ENCODE peak calls at places on chromosome X, in nine cellular contexts. One of them, this sample, is unnamed. For H3K4me1, the result is how much of the 10 kb centered on the place peaks cover.

GRCh38 chrX:314049-314448 is 4.5 kb downstream of the GTPBP6 start:
- DNase-seq in left ventricle myocardium inferior: peak
- DNase-seq in Peyer's patch: no peak
- DNase-seq in spleen: peak
- DNase-seq in body of pancreas: no peak
- DNase-seq in neural progenitor cell: no peak
- DNase-seq in CD8-positive, alpha-beta memory T cell: no peak
- DNase-seq in cardiac muscle cell: no peak
- DNase-seq in effector memory CD4-positive, alpha-beta T cell: no peak
- DNase-seq in this sample: no peak

GRCh38 chrX:12421918-12422317 is 283.6 kb downstream of the FRMPD4 start:
- DNase-seq in left ventricle myocardium inferior: no peak
- DNase-seq in Peyer's patch: no peak
- DNase-seq in spleen: no peak
- DNase-seq in body of pancreas: no peak
- DNase-seq in neural progenitor cell: no peak
- DNase-seq in CD8-positive, alpha-beta memory T cell: no peak
- DNase-seq in cardiac muscle cell: peak
- DNase-seq in effector memory CD4-positive, alpha-beta T cell: no peak
- DNase-seq in this sample: peak

GRCh38 chrX:44705817-44706551 is 137.8 kb upstream of the DUSP21 start:
- DNase-seq in left ventricle myocardium inferior: no peak
- DNase-seq in Peyer's patch: no peak
- DNase-seq in spleen: no peak
- DNase-seq in body of pancreas: no peak
- DNase-seq in neural progenitor cell: no peak
- DNase-seq in CD8-positive, alpha-beta memory T cell: no peak
- DNase-seq in cardiac muscle cell: no peak
- DNase-seq in effector memory CD4-positive, alpha-beta T cell: no peak
- DNase-seq in this sample: no peak

GRCh38 chrX:13180807-13181206 is 136.4 kb upstream of the FAM9C start:
- DNase-seq in left ventricle myocardium inferior: no peak
- DNase-seq in Peyer's patch: no peak
- DNase-seq in spleen: no peak
- DNase-seq in body of pancreas: no peak
- DNase-seq in neural progenitor cell: no peak
- DNase-seq in CD8-positive, alpha-beta memory T cell: no peak
- DNase-seq in cardiac muscle cell: peak
- DNase-seq in effector memory CD4-positive, alpha-beta T cell: no peak
- DNase-seq in this sample: no peak

GRCh38 chrX:152897216-152898144 is at the start of gene ZNF185:
- DNase-seq in left ventricle myocardium inferior: no peak
- DNase-seq in Peyer's patch: no peak
- DNase-seq in spleen: peak
- DNase-seq in body of pancreas: peak
- DNase-seq in neural progenitor cell: peak
- DNase-seq in CD8-positive, alpha-beta memory T cell: no peak
- DNase-seq in cardiac muscle cell: peak
- DNase-seq in effector memory CD4-positive, alpha-beta T cell: no peak
- DNase-seq in this sample: peak

GRCh38 chrX:101450951-101451350 is 34.3 kb upstream of the ARMCX4 start:
- DNase-seq in left ventricle myocardium inferior: peak
- DNase-seq in Peyer's patch: no peak
- DNase-seq in spleen: no peak
- DNase-seq in body of pancreas: no peak
- DNase-seq in neural progenitor cell: no peak
- DNase-seq in CD8-positive, alpha-beta memory T cell: no peak
- DNase-seq in cardiac muscle cell: no peak
- DNase-seq in effector memory CD4-positive, alpha-beta T cell: no peak
- DNase-seq in this sample: no peak

GRCh38 chrX:73289039-73289438 is 74.4 kb upstream of the NAP1L2 start:
- DNase-seq in left ventricle myocardium inferior: no peak
- DNase-seq in Peyer's patch: no peak
- DNase-seq in spleen: no peak
- DNase-seq in body of pancreas: no peak
- DNase-seq in neural progenitor cell: peak
- DNase-seq in CD8-positive, alpha-beta memory T cell: no peak
- DNase-seq in cardiac muscle cell: no peak
- DNase-seq in effector memory CD4-positive, alpha-beta T cell: no peak
- DNase-seq in this sample: no peak

GRCh38 chrX:333611-334311 is 15.2 kb upstream of the GTPBP6 start:
- DNase-seq in left ventricle myocardium inferior: peak
- DNase-seq in Peyer's patch: no peak
- DNase-seq in spleen: peak
- DNase-seq in body of pancreas: no peak
- DNase-seq in neural progenitor cell: no peak
- DNase-seq in CD8-positive, alpha-beta memory T cell: no peak
- DNase-seq in cardiac muscle cell: no peak
- DNase-seq in effector memory CD4-positive, alpha-beta T cell: no peak
- DNase-seq in this sample: no peak

GRCh38 chrX:110338850-110339373 is 19.7 kb upstream of the RTL9 start:
- DNase-seq in left ventricle myocardium inferior: no peak
- DNase-seq in Peyer's patch: no peak
- DNase-seq in spleen: no peak
- DNase-seq in body of pancreas: no peak
- DNase-seq in neural progenitor cell: no peak
- DNase-seq in CD8-positive, alpha-beta memory T cell: no peak
- DNase-seq in cardiac muscle cell: no peak
- DNase-seq in effector memory CD4-positive, alpha-beta T cell: no peak
- DNase-seq in this sample: no peak

GRCh38 chrX:134173541-134174272 is 63.3 kb upstream of the CCDC160 start:
- DNase-seq in left ventricle myocardium inferior: no peak
- DNase-seq in Peyer's patch: peak
- DNase-seq in spleen: peak
- DNase-seq in body of pancreas: no peak
- DNase-seq in neural progenitor cell: peak
- DNase-seq in CD8-positive, alpha-beta memory T cell: no peak
- DNase-seq in cardiac muscle cell: no peak
- DNase-seq in effector memory CD4-positive, alpha-beta T cell: no peak
- DNase-seq in this sample: no peak

GRCh38 chrX:70422886-70423336 is at the start of gene GDPD2:
- DNase-seq in left ventricle myocardium inferior: no peak
- DNase-seq in Peyer's patch: no peak
- DNase-seq in spleen: no peak
- DNase-seq in body of pancreas: peak
- DNase-seq in neural progenitor cell: peak
- DNase-seq in CD8-positive, alpha-beta memory T cell: no peak
- DNase-seq in cardiac muscle cell: peak
- DNase-seq in effector memory CD4-positive, alpha-beta T cell: no peak
- DNase-seq in this sample: no peak

GRCh38 chrX:39850630-39851152 is 247.1 kb downstream of the BCOR start:
- DNase-seq in left ventricle myocardium inferior: no peak
- DNase-seq in Peyer's patch: no peak
- DNase-seq in spleen: no peak
- DNase-seq in body of pancreas: no peak
- DNase-seq in neural progenitor cell: no peak
- DNase-seq in CD8-positive, alpha-beta memory T cell: no peak
- DNase-seq in cardiac muscle cell: peak
- DNase-seq in effector memory CD4-positive, alpha-beta T cell: no peak
- DNase-seq in this sample: no peak

GRCh38 chrX:13821740-13822139 is 4.8 kb upstream of the GPM6B start:
- DNase-seq in left ventricle myocardium inferior: no peak
- DNase-seq in Peyer's patch: no peak
- DNase-seq in spleen: no peak
- DNase-seq in body of pancreas: no peak
- DNase-seq in neural progenitor cell: no peak
- DNase-seq in CD8-positive, alpha-beta memory T cell: no peak
- DNase-seq in cardiac muscle cell: no peak
- DNase-seq in effector memory CD4-positive, alpha-beta T cell: no peak
- DNase-seq in this sample: no peak

GRCh38 chrX:19046343-19047215 is 62.7 kb upstream of the PHKA2 start:
- DNase-seq in left ventricle myocardium inferior: no peak
- DNase-seq in Peyer's patch: no peak
- DNase-seq in spleen: no peak
- DNase-seq in body of pancreas: no peak
- DNase-seq in neural progenitor cell: no peak
- DNase-seq in CD8-positive, alpha-beta memory T cell: no peak
- DNase-seq in cardiac muscle cell: no peak
- DNase-seq in effector memory CD4-positive, alpha-beta T cell: no peak
- DNase-seq in this sample: no peak

GRCh38 chrX:123588723-123589122 is 144.1 kb downstream of the THOC2 start:
- DNase-seq in left ventricle myocardium inferior: no peak
- DNase-seq in Peyer's patch: no peak
- DNase-seq in spleen: no peak
- DNase-seq in body of pancreas: no peak
- DNase-seq in neural progenitor cell: no peak
- DNase-seq in CD8-positive, alpha-beta memory T cell: no peak
- DNase-seq in cardiac muscle cell: no peak
- DNase-seq in effector memory CD4-positive, alpha-beta T cell: no peak
- DNase-seq in this sample: no peak

DNA sequence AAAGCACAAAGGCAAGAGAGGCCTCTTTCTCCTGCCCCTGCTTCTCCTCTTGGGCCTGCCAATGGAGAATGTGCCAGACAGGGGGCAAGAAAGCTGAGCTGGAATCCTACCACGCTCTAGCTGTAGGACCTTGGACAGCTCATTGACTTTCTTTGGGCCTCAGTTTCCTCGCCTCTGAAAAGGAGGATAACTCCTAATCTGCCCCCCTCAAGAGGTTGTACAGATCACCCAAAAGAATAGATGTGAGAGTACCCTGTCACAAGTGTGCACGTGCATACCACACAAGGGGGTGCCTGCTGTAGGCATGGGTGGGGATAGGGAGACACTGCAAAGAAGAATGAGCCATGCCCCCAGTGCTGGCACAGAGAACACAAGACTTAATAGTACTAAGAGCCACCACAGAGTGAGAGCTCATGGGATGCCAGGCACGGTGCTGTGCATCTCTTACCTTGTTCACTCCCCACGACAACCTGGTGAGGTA is 2.3 kb downstream of the SASH3 start:
- DNase-seq in left ventricle myocardium inferior: no peak
- DNase-seq in Peyer's patch: no peak
- DNase-seq in spleen: no peak
- DNase-seq in body of pancreas: no peak
- DNase-seq in neural progenitor cell: no peak
- DNase-seq in CD8-positive, alpha-beta memory T cell: no peak
- DNase-seq in cardiac muscle cell: no peak
- DNase-seq in effector memory CD4-positive, alpha-beta T cell: no peak
- DNase-seq in this sample: no peak
- H3K4me1 ChIP-seq in left ventricle myocardium inferior: under half
- H3K4me1 ChIP-seq in Peyer's patch: under half
- H3K4me1 ChIP-seq in spleen: half or more
- H3K4me1 ChIP-seq in body of pancreas: under half
- H3K4me1 ChIP-seq in neural progenitor cell: under half
- H3K4me1 ChIP-seq in CD8-positive, alpha-beta memory T cell: half or more
- H3K4me1 ChIP-seq in cardiac muscle cell: under half
- H3K4me1 ChIP-seq in effector memory CD4-positive, alpha-beta T cell: half or more
- H3K4me1 ChIP-seq in this sample: under half

GRCh38 chrX:154084449-154085300 is 12.8 kb downstream of the MECP2 start:
- DNase-seq in left ventricle myocardium inferior: no peak
- DNase-seq in Peyer's patch: no peak
- DNase-seq in spleen: no peak
- DNase-seq in body of pancreas: no peak
- DNase-seq in neural progenitor cell: no peak
- DNase-seq in CD8-positive, alpha-beta memory T cell: no peak
- DNase-seq in cardiac muscle cell: no peak
- DNase-seq in effector memory CD4-positive, alpha-beta T cell: no peak
- DNase-seq in this sample: no peak
- H3K4me1 ChIP-seq in left ventricle myocardium inferior: under half
- H3K4me1 ChIP-seq in Peyer's patch: under half
- H3K4me1 ChIP-seq in spleen: under half
- H3K4me1 ChIP-seq in body of pancreas: under half
- H3K4me1 ChIP-seq in neural progenitor cell: under half
- H3K4me1 ChIP-seq in CD8-positive, alpha-beta memory T cell: under half
- H3K4me1 ChIP-seq in cardiac muscle cell: under half
- H3K4me1 ChIP-seq in effector memory CD4-positive, alpha-beta T cell: under half
- H3K4me1 ChIP-seq in this sample: under half

DNA sequence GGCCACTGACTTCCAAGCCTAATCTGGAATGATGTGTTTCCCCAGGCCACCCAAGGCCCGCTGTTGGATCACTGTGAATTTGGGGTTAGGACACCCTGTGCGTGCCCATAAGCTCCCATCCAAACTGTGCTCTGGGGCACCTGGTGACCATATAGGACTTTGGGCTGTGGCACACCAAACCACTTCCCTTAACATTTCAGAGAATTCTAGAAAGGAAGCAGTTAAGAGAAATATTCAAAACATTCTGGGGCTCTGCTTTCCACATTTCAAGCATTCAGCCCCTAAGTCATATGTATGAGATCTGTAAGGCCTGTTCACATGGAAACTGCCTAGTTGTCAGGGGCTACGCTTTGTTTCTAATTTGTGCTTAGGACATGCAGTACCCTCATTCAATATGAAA is 14.4 kb downstream of the VGLL1 start:
- DNase-seq in left ventricle myocardium inferior: no peak
- DNase-seq in Peyer's patch: no peak
- DNase-seq in spleen: no peak
- DNase-seq in body of pancreas: no peak
- DNase-seq in neural progenitor cell: no peak
- DNase-seq in CD8-positive, alpha-beta memory T cell: peak
- DNase-seq in cardiac muscle cell: no peak
- DNase-seq in effector memory CD4-positive, alpha-beta T cell: no peak
- DNase-seq in this sample: no peak
- H3K4me1 ChIP-seq in left ventricle myocardium inferior: under half
- H3K4me1 ChIP-seq in Peyer's patch: under half
- H3K4me1 ChIP-seq in spleen: under half
- H3K4me1 ChIP-seq in body of pancreas: under half
- H3K4me1 ChIP-seq in neural progenitor cell: under half
- H3K4me1 ChIP-seq in CD8-positive, alpha-beta memory T cell: under half
- H3K4me1 ChIP-seq in cardiac muscle cell: under half
- H3K4me1 ChIP-seq in effector memory CD4-positive, alpha-beta T cell: under half
- H3K4me1 ChIP-seq in this sample: under half

GRCh38 chrX:119755981-119756533 is 2.3 kb upstream of the SOWAHD start:
- DNase-seq in left ventricle myocardium inferior: no peak
- DNase-seq in Peyer's patch: peak
- DNase-seq in spleen: peak
- DNase-seq in body of pancreas: no peak
- DNase-seq in neural progenitor cell: no peak
- DNase-seq in CD8-positive, alpha-beta memory T cell: peak
- DNase-seq in cardiac muscle cell: no peak
- DNase-seq in effector memory CD4-positive, alpha-beta T cell: peak
- DNase-seq in this sample: no peak

GRCh38 chrX:119758682-119759332 is 419 bp downstream of the SOWAHD start:
- DNase-seq in left ventricle myocardium inferior: peak
- DNase-seq in Peyer's patch: peak
- DNase-seq in spleen: peak
- DNase-seq in body of pancreas: peak
- DNase-seq in neural progenitor cell: peak
- DNase-seq in CD8-positive, alpha-beta memory T cell: peak
- DNase-seq in cardiac muscle cell: no peak
- DNase-seq in effector memory CD4-positive, alpha-beta T cell: peak
- DNase-seq in this sample: peak

GRCh38 chrX:119757646-119757978 is 776 bp upstream of the SOWAHD start:
- DNase-seq in left ventricle myocardium inferior: no peak
- DNase-seq in Peyer's patch: no peak
- DNase-seq in spleen: no peak
- DNase-seq in body of pancreas: no peak
- DNase-seq in neural progenitor cell: no peak
- DNase-seq in CD8-positive, alpha-beta memory T cell: no peak
- DNase-seq in cardiac muscle cell: no peak
- DNase-seq in effector memory CD4-positive, alpha-beta T cell: no peak
- DNase-seq in this sample: no peak

GRCh38 chrX:119757979-119758681 is at the start of gene SOWAHD:
- DNase-seq in left ventricle myocardium inferior: peak
- DNase-seq in Peyer's patch: peak
- DNase-seq in spleen: peak
- DNase-seq in body of pancreas: peak
- DNase-seq in neural progenitor cell: peak
- DNase-seq in CD8-positive, alpha-beta memory T cell: peak
- DNase-seq in cardiac muscle cell: no peak
- DNase-seq in effector memory CD4-positive, alpha-beta T cell: peak
- DNase-seq in this sample: no peak

GRCh38 chrX:119756926-119757635 is 1.3 kb upstream of the SOWAHD start:
- DNase-seq in left ventricle myocardium inferior: no peak
- DNase-seq in Peyer's patch: peak
- DNase-seq in spleen: peak
- DNase-seq in body of pancreas: peak
- DNase-seq in neural progenitor cell: no peak
- DNase-seq in CD8-positive, alpha-beta memory T cell: no peak
- DNase-seq in cardiac muscle cell: no peak
- DNase-seq in effector memory CD4-positive, alpha-beta T cell: no peak
- DNase-seq in this sample: no peak
- H3K4me1 ChIP-seq in left ventricle myocardium inferior: under half
- H3K4me1 ChIP-seq in Peyer's patch: under half
- H3K4me1 ChIP-seq in spleen: under half
- H3K4me1 ChIP-seq in body of pancreas: under half
- H3K4me1 ChIP-seq in neural progenitor cell: under half
- H3K4me1 ChIP-seq in CD8-positive, alpha-beta memory T cell: under half
- H3K4me1 ChIP-seq in cardiac muscle cell: under half
- H3K4me1 ChIP-seq in effector memory CD4-positive, alpha-beta T cell: under half
- H3K4me1 ChIP-seq in this sample: under half

This sample was measured in endothelial cell of umbilical vein.